ENCODE peak calls at places on chromosomes 4 and X, in nine cellular contexts. T, B, W, Z, U, E, J, V and C are unnamed samples.
A peak's percentile ranks its signal among the peaks of the same experiment; 100 is the strongest.

GRCh38 chrX:23052324-23052723 is 52.6 kb downstream of the DDX53 start:
- DNase-seq in E (no peak), Z (no peak), W (no peak), V (no peak), T (no peak), U (no peak), J (no peak), B (no peak), C (no peak)

GRCh38 chr4:187666634-187667033 is 328.9 kb upstream of the ZFP42 start:
- DNase-seq in E (no peak), U (no peak), Z (no peak), V (no peak), W (no peak), B (no peak), T (no peak), J (no peak), C (no peak)

GRCh38 chrX:23900220-23900797 is 7.4 kb downstream of the APOO start:
- DNase-seq in Z (no peak), J (no peak), B (no peak), T (no peak), W (no peak), U (no peak), V (no peak), E (no peak), C (no peak)

GRCh38 chrX:152904151-152905080 is 6.5 kb downstream of the ZNF185 start:
- DNase-seq in V (peak; percentile 55), B (peak; percentile 19), T (peak; percentile 88), W (peak; percentile 4), U (peak; percentile 13), Z (peak; percentile 4), J (peak; percentile 71), E (no peak), C (no peak)

GRCh38 chrX:48468247-48468671 is 1.8 kb downstream of the SLC38A5 start:
- DNase-seq in J (peak; percentile 65), U (peak; percentile 16), T (no peak), W (no peak), E (no peak), Z (peak; percentile 11), V (no peak), B (no peak), C (no peak)

GRCh38 chr4:100289980-100290379 is 99.7 kb upstream of the DDIT4L start:
- DNase-seq in W (no peak), U (no peak), Z (no peak), V (no peak), T (no peak), J (no peak), E (no peak), B (no peak), C (no peak)

GRCh38 chrX:24026403-24026801 is 584 bp downstream of the KLHL15 start:
- DNase-seq in V (no peak), Z (no peak), U (no peak), J (no peak), T (no peak), B (no peak), E (no peak), W (no peak), C (no peak)

GRCh38 chr4:77538574-77539157 is 67.0 kb upstream of the CXCL13 start:
- DNase-seq in E (peak; percentile 12), T (no peak), V (no peak), Z (no peak), B (no peak), J (no peak), U (no peak), W (no peak), C (no peak)

GRCh38 chr4:1990676-1991075 is 18.1 kb downstream of the NELFA start:
- DNase-seq in U (no peak), Z (no peak), J (no peak), T (no peak), W (no peak), E (no peak), V (no peak), B (no peak), C (no peak)

GRCh38 chr4:156255205-156255604 is 301.5 kb upstream of the CTSO start:
- DNase-seq in U (no peak), V (no peak), T (no peak), J (no peak), W (no peak), B (no peak), Z (no peak), E (no peak), C (no peak)

GRCh38 chr4:142380052-142380598 is 466.0 kb downstream of the INPP4B start:
- DNase-seq in Z (no peak), E (no peak), B (no peak), W (no peak), T (no peak), U (no peak), J (no peak), V (no peak), C (no peak)

GRCh38 chr4:33072340-33073089 is 2352.3 kb downstream of the PCDH7 start:
- DNase-seq in E (no peak), J (no peak), T (no peak), U (no peak), Z (no peak), B (no peak), V (no peak), W (no peak), C (no peak)

GRCh38 chr4:49221209-49221608 is 235.1 kb downstream of the CWH43 start:
- DNase-seq in T (no peak), W (no peak), B (no peak), Z (no peak), J (no peak), E (no peak), V (no peak), U (no peak), C (peak; percentile 59)

GRCh38 chrX:129976441-129976840 is 6.0 kb upstream of the BCORL1 start:
- DNase-seq in U (no peak), Z (no peak), B (no peak), E (no peak), W (no peak), J (no peak), T (no peak), V (no peak), C (no peak)

GRCh38 chr4:24559032-24559821 is 25.1 kb downstream of the DHX15 start:
- DNase-seq in W (no peak), B (no peak), T (no peak), V (no peak), E (no peak), U (no peak), J (no peak), Z (no peak), C (no peak)

GRCh38 chr4:38068107-38068506 is 107.9 kb downstream of the PTTG2 start:
- DNase-seq in Z (no peak), J (no peak), T (no peak), E (no peak), V (no peak), W (no peak), B (no peak), U (no peak), C (no peak)

GRCh38 chrX:49977319-49978090 is 55.1 kb downstream of the CLCN5 start:
- DNase-seq in U (no peak), B (no peak), E (no peak), W (no peak), T (no peak), Z (no peak), J (no peak), V (no peak), C (no peak)

GRCh38 chr4:153514001-153514526 is 47.9 kb downstream of the TMEM131L start:
- DNase-seq in J (no peak), Z (no peak), B (no peak), V (no peak), E (no peak), T (no peak), W (no peak), U (no peak), C (no peak)

GRCh38 chrX:37541991-37542390 is 29.5 kb upstream of the LANCL3 start:
- DNase-seq in J (no peak), B (no peak), V (no peak), T (no peak), W (no peak), E (no peak), U (no peak), Z (no peak), C (no peak)

GRCh38 chr4:41438564-41438963 is 99.4 kb upstream of the LIMCH1 start:
- DNase-seq in E (no peak), U (no peak), Z (no peak), V (no peak), B (no peak), T (no peak), J (no peak), W (no peak), C (peak; percentile 45)

GRCh38 chrX:36266155-36266554 is 346.6 kb downstream of the CFAP47 start:
- DNase-seq in Z (no peak), V (no peak), B (no peak), T (no peak), U (no peak), E (no peak), W (no peak), J (no peak), C (no peak)

GRCh38 chrX:72394518-72395163 is 88.9 kb upstream of the CITED1 start:
- DNase-seq in B (peak; percentile 17), Z (no peak), U (no peak), J (no peak), E (no peak), W (peak; percentile 0), V (no peak), T (no peak), C (peak; percentile 25)

GRCh38 chrX:47206316-47206715 is 12.2 kb upstream of the CDK16 start:
- DNase-seq in V (no peak), W (no peak), T (no peak), Z (no peak), E (no peak), U (no peak), J (no peak), B (no peak), C (no peak)

GRCh38 chr4:77821775-77822174 is 2.6 kb upstream of the CNOT6L start:
- DNase-seq in B (no peak), W (no peak), U (no peak), Z (no peak), V (no peak), E (no peak), J (no peak), T (no peak), C (no peak)

GRCh38 chrX:54633641-54634040 is 103.6 kb downstream of the GNL3L start:
- DNase-seq in W (no peak), B (no peak), Z (no peak), J (no peak), E (no peak), T (no peak), V (no peak), U (no peak), C (no peak)

GRCh38 chr4:88604978-88605678 is 12.8 kb downstream of the HERC3 start:
- DNase-seq in T (no peak), W (no peak), E (no peak), U (no peak), V (no peak), B (no peak), Z (no peak), J (no peak), C (no peak)

GRCh38 chr4:14961292-14961691 is 41.0 kb upstream of the CPEB2 start:
- DNase-seq in Z (no peak), J (no peak), U (no peak), W (no peak), B (no peak), T (no peak), E (no peak), V (no peak), C (no peak)

GRCh38 chr4:144647095-144647959 is 1.4 kb downstream of the HHIP start:
- DNase-seq in T (peak; percentile 29), B (no peak), Z (no peak), V (no peak), U (no peak), J (peak; percentile 16), W (no peak), E (no peak), C (no peak)

GRCh38 chrX:38278682-38279081 is 48.6 kb downstream of the RPGR start:
- DNase-seq in T (no peak), W (no peak), J (no peak), E (no peak), Z (no peak), V (no peak), B (no peak), U (no peak), C (no peak)

GRCh38 chr4:10099521-10100325 is 16.9 kb downstream of the WDR1 start:
- DNase-seq in E (no peak), U (no peak), T (no peak), W (no peak), J (no peak), V (no peak), Z (no peak), B (no peak), C (peak; percentile 57)

GRCh38 chrX:7146703-7147430 is 645 bp upstream of the STS start:
- DNase-seq in J (peak; percentile 29), T (no peak), B (no peak), W (no peak), E (no peak), V (no peak), Z (no peak), U (no peak), C (no peak)